ENCODE peak calls at places on chromosomes 4 and X, in eight cellular contexts. One of them, this sample, is unnamed.

GRCh38 chrX:38247051-38247450 is 26.4 kb upstream of the SRPX start:
- DNase-seq in brain microvascular endothelial cell: no peak
- DNase-seq in small intestine: no peak
- DNase-seq in DND-41: no peak
- DNase-seq in CD4-positive, CD25-positive, alpha-beta regulatory T cell: no peak
- DNase-seq in mesenchymal stem cell: no peak
- DNase-seq in heart right ventricle: no peak
- DNase-seq in CD4-positive, alpha-beta memory T cell: no peak
- DNase-seq in this sample: no peak

GRCh38 chrX:49242545-49243066 is 7.3 kb downstream of the CCDC22 start:
- DNase-seq in brain microvascular endothelial cell: no peak
- DNase-seq in small intestine: no peak
- DNase-seq in DND-41: no peak
- DNase-seq in CD4-positive, CD25-positive, alpha-beta regulatory T cell: no peak
- DNase-seq in mesenchymal stem cell: no peak
- DNase-seq in heart right ventricle: no peak
- DNase-seq in CD4-positive, alpha-beta memory T cell: no peak
- DNase-seq in this sample: no peak

GRCh38 chr4:110781944-110782343 is 159.1 kb upstream of the PITX2 start:
- DNase-seq in brain microvascular endothelial cell: no peak
- DNase-seq in small intestine: no peak
- DNase-seq in DND-41: no peak
- DNase-seq in CD4-positive, CD25-positive, alpha-beta regulatory T cell: no peak
- DNase-seq in mesenchymal stem cell: no peak
- DNase-seq in heart right ventricle: no peak
- DNase-seq in CD4-positive, alpha-beta memory T cell: no peak
- DNase-seq in this sample: no peak

GRCh38 chr4:33722254-33722653 is 2522.1 kb downstream of the ARAP2 start:
- DNase-seq in brain microvascular endothelial cell: no peak
- DNase-seq in small intestine: no peak
- DNase-seq in DND-41: no peak
- DNase-seq in CD4-positive, CD25-positive, alpha-beta regulatory T cell: no peak
- DNase-seq in mesenchymal stem cell: peak
- DNase-seq in heart right ventricle: no peak
- DNase-seq in CD4-positive, alpha-beta memory T cell: no peak
- DNase-seq in this sample: no peak

GRCh38 chrX:124986284-124986683 is 333.4 kb upstream of the TEX13C start:
- DNase-seq in brain microvascular endothelial cell: no peak
- DNase-seq in small intestine: no peak
- DNase-seq in DND-41: no peak
- DNase-seq in CD4-positive, CD25-positive, alpha-beta regulatory T cell: no peak
- DNase-seq in mesenchymal stem cell: no peak
- DNase-seq in heart right ventricle: no peak
- DNase-seq in CD4-positive, alpha-beta memory T cell: no peak
- DNase-seq in this sample: no peak

GRCh38 chr4:100041646-100042045 is 91.6 kb upstream of the H2AZ1 start:
- DNase-seq in brain microvascular endothelial cell: no peak
- DNase-seq in small intestine: no peak
- DNase-seq in DND-41: no peak
- DNase-seq in CD4-positive, CD25-positive, alpha-beta regulatory T cell: no peak
- DNase-seq in mesenchymal stem cell: no peak
- DNase-seq in heart right ventricle: no peak
- DNase-seq in CD4-positive, alpha-beta memory T cell: no peak
- DNase-seq in this sample: no peak

GRCh38 chrX:24242649-24243556 is 71.0 kb downstream of the SUPT20HL2 start:
- DNase-seq in brain microvascular endothelial cell: peak
- DNase-seq in small intestine: no peak
- DNase-seq in DND-41: no peak
- DNase-seq in CD4-positive, CD25-positive, alpha-beta regulatory T cell: no peak
- DNase-seq in mesenchymal stem cell: peak
- DNase-seq in heart right ventricle: peak
- DNase-seq in CD4-positive, alpha-beta memory T cell: no peak
- DNase-seq in this sample: no peak

GRCh38 chrX:13699183-13699826 is 10.4 kb downstream of the RAB9A start:
- DNase-seq in brain microvascular endothelial cell: peak
- DNase-seq in small intestine: peak
- DNase-seq in DND-41: no peak
- DNase-seq in CD4-positive, CD25-positive, alpha-beta regulatory T cell: no peak
- DNase-seq in mesenchymal stem cell: peak
- DNase-seq in heart right ventricle: no peak
- DNase-seq in CD4-positive, alpha-beta memory T cell: no peak
- DNase-seq in this sample: no peak

GRCh38 chrX:5236096-5236495 is 992.6 kb downstream of the NLGN4X start:
- DNase-seq in brain microvascular endothelial cell: no peak
- DNase-seq in small intestine: no peak
- DNase-seq in DND-41: no peak
- DNase-seq in CD4-positive, CD25-positive, alpha-beta regulatory T cell: no peak
- DNase-seq in mesenchymal stem cell: peak
- DNase-seq in heart right ventricle: no peak
- DNase-seq in CD4-positive, alpha-beta memory T cell: no peak
- DNase-seq in this sample: no peak

GRCh38 chrX:53795583-53795982 is 109.1 kb upstream of the HUWE1 start:
- DNase-seq in brain microvascular endothelial cell: peak
- DNase-seq in small intestine: no peak
- DNase-seq in DND-41: no peak
- DNase-seq in CD4-positive, CD25-positive, alpha-beta regulatory T cell: no peak
- DNase-seq in mesenchymal stem cell: peak
- DNase-seq in heart right ventricle: no peak
- DNase-seq in CD4-positive, alpha-beta memory T cell: no peak
- DNase-seq in this sample: no peak

GRCh38 chr4:65033899-65034298 is 624.6 kb upstream of the TECRL start:
- DNase-seq in brain microvascular endothelial cell: no peak
- DNase-seq in small intestine: no peak
- DNase-seq in DND-41: no peak
- DNase-seq in CD4-positive, CD25-positive, alpha-beta regulatory T cell: no peak
- DNase-seq in mesenchymal stem cell: no peak
- DNase-seq in heart right ventricle: no peak
- DNase-seq in CD4-positive, alpha-beta memory T cell: no peak
- DNase-seq in this sample: no peak

GRCh38 chr4:186348433-186348832 is 82.4 kb downstream of the F11 start:
- DNase-seq in brain microvascular endothelial cell: no peak
- DNase-seq in small intestine: no peak
- DNase-seq in DND-41: no peak
- DNase-seq in CD4-positive, CD25-positive, alpha-beta regulatory T cell: no peak
- DNase-seq in mesenchymal stem cell: no peak
- DNase-seq in heart right ventricle: no peak
- DNase-seq in CD4-positive, alpha-beta memory T cell: no peak
- DNase-seq in this sample: no peak

GRCh38 chr4:186347743-186348142 is 81.8 kb downstream of the F11 start:
- DNase-seq in brain microvascular endothelial cell: no peak
- DNase-seq in small intestine: no peak
- DNase-seq in DND-41: no peak
- DNase-seq in CD4-positive, CD25-positive, alpha-beta regulatory T cell: no peak
- DNase-seq in mesenchymal stem cell: no peak
- DNase-seq in heart right ventricle: no peak
- DNase-seq in CD4-positive, alpha-beta memory T cell: no peak
- DNase-seq in this sample: no peak

DNA sequence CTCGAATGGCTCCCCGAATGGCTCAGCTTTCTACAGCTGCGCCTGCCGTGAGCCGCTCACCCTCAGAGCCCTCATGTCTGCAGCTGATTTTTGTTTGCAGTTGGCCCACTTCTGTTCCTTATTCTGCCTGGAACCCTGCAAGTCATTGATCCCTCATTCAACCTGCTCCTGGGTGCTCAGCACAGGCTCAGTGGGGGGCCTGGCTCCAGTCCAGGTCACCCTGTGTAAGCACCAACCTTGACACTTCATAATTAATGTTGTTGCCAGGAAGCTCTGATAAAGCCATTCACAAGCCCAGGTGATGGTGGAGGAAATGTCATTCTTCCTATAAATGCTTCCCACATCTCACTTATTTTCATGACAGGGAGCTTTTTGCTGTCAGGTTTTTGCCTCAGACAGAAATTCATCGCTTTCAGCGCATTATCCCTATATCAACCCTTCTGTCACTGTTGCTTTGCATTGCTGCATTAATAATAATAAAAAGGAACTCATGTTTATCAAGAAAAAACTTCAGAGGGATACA is 85.7 kb downstream of the F11 start:
- DNase-seq in brain microvascular endothelial cell: no peak
- DNase-seq in small intestine: no peak
- DNase-seq in DND-41: no peak
- DNase-seq in CD4-positive, CD25-positive, alpha-beta regulatory T cell: no peak
- DNase-seq in mesenchymal stem cell: no peak
- DNase-seq in heart right ventricle: no peak
- DNase-seq in CD4-positive, alpha-beta memory T cell: no peak
- DNase-seq in this sample: no peak
- H3K27ac ChIP-seq in brain microvascular endothelial cell: no peak
- H3K27ac ChIP-seq in small intestine: no peak
- H3K27ac ChIP-seq in DND-41: no peak
- H3K27ac ChIP-seq in CD4-positive, CD25-positive, alpha-beta regulatory T cell: no peak
- H3K27ac ChIP-seq in mesenchymal stem cell: no peak
- H3K27ac ChIP-seq in heart right ventricle: no peak
- H3K27ac ChIP-seq in CD4-positive, alpha-beta memory T cell: no peak
- H3K27ac ChIP-seq in this sample: no peak

DNA sequence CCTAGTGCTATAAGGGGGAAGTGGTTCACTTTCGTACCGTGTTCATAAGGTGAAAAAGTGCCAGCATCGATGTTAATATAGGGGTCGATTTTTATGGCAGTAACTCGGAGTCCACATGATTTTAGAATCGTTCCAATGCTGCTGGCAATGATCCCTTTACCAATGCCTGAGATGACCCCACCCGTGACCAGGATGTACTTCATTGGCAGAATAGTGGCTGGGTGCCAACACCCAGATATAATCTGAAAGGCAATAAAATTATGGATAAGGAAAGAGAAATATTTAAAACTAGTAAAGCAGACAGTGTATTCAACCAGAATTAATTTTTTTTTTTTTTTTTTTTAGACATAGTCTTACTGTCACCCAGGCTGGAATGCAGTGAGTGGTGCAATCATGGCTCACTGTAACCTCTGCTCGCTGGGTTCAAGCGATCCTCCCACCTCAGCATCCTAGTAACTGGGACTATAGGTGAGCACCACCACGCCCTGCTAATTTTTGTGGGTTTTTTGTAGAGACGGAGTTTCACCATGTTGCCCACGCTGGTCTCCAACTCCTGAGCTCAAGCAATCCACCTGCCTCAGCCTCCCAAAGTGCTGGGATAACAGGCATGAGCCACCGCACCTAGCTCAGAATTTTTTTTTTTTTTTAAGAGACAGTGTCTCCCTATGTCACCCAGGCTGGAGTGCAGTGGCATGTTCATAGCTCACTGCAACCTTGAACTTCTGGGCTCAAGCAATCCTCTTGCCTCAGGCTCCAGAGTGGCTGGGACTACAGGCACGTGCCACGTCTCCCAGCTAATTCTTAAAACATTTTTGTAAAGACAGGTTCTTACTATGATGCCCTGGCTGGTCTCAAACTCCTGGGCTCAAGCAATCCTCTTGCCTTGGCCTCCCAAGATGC is 9.5 kb downstream of the CTPS2 start:
- DNase-seq in brain microvascular endothelial cell: no peak
- DNase-seq in small intestine: peak
- DNase-seq in DND-41: no peak
- DNase-seq in CD4-positive, CD25-positive, alpha-beta regulatory T cell: no peak
- DNase-seq in mesenchymal stem cell: no peak
- DNase-seq in heart right ventricle: no peak
- DNase-seq in CD4-positive, alpha-beta memory T cell: no peak
- DNase-seq in this sample: no peak
- H3K27ac ChIP-seq in brain microvascular endothelial cell: no peak
- H3K27ac ChIP-seq in small intestine: no peak
- H3K27ac ChIP-seq in DND-41: no peak
- H3K27ac ChIP-seq in CD4-positive, CD25-positive, alpha-beta regulatory T cell: no peak
- H3K27ac ChIP-seq in mesenchymal stem cell: no peak
- H3K27ac ChIP-seq in heart right ventricle: no peak
- H3K27ac ChIP-seq in CD4-positive, alpha-beta memory T cell: no peak
- H3K27ac ChIP-seq in this sample: no peak

DNA sequence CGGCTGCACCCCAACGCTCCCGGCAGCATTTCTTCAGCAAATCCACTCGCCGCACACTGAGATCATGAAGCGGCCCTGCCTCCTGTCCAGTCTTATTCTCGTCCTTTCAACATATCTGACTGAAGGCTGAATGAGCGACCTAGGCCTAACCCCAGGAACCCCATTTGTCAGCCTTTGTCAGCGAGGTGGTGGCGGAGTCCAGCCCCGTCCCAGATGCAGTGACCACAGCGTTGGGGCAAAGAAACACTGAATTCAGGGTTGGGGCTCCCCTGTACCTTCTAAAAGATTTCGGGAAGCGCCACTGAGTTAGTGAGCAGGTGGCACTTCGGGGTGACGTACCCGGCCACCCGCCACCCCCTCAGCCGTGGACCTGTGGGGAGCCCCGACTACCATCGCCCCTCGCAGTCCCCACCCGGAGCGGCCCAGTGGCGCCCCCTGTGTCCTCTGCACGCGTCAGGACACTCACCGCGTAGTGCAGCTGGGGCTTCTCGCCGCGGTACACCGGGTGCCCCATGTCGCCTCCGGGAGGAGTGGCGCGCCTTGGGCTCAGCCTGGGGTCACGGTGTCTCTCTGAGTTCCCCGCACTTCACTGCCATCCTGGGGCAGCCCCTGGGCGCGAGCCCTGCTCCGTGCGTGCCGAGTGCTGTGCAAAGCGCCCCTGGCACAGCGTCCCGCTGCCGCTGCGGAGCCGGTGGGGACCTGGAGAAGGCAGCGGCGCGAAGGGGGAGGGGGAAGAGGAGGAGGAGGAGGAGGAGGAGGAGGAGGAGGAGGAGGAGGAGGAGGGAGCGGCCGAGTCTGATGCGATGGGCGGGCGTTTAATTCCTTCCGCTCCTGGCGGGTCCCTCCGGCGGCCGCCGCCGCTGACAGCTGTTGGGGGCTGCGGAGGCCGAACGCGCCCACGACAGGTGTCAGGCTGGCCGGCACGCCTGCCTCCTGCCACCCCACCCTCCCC is 134.1 kb downstream of the AMELX start:
- DNase-seq in brain microvascular endothelial cell: no peak
- DNase-seq in small intestine: no peak
- DNase-seq in DND-41: no peak
- DNase-seq in CD4-positive, CD25-positive, alpha-beta regulatory T cell: no peak
- DNase-seq in mesenchymal stem cell: no peak
- DNase-seq in heart right ventricle: peak
- DNase-seq in CD4-positive, alpha-beta memory T cell: no peak
- DNase-seq in this sample: peak
- H3K27ac ChIP-seq in brain microvascular endothelial cell: no peak
- H3K27ac ChIP-seq in small intestine: peak
- H3K27ac ChIP-seq in DND-41: no peak
- H3K27ac ChIP-seq in CD4-positive, CD25-positive, alpha-beta regulatory T cell: no peak
- H3K27ac ChIP-seq in mesenchymal stem cell: no peak
- H3K27ac ChIP-seq in heart right ventricle: peak
- H3K27ac ChIP-seq in CD4-positive, alpha-beta memory T cell: no peak
- H3K27ac ChIP-seq in this sample: peak

DNA sequence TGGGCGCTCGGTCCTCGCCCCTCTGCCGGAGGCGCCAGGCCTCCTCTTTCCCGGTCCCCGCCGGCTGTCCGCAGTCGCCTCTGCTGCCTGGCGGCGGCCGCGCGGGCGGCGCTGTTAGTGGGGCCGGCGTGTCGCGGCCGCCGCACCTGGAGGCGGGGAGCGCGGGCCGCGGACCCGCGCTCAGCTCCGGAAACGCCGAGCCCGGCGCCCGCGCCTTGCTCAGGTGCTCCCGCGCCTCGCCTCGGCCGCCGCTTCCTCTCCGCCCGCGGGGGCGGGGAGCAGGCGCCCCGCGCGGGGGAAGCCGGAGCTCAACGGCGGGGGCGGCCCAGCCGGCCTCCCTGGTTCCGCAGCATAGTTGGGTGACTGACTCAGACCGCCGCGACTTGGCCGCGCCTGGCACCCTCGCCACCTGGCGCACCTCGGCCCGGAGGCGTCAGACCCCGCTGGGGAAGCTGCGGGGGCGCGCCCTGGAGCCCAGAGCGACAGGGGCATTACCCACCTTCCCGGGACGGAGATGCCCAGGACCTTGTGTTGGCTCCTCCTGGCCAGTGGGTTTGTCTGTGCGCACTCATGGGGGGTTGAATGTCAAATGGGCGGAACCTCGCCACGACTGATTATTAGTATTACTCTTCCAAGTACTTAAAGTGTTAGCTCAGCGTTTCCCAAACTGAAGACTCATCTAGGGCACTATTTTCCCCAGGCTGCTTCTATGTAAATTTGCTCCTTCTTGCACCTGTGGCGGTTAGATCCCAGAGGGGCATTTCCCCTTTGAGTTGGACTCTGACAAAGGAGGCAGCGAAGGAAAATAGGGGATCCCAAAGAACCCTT is at the start of gene ARAP2:
- DNase-seq in brain microvascular endothelial cell: no peak
- DNase-seq in small intestine: peak
- DNase-seq in DND-41: peak
- DNase-seq in CD4-positive, CD25-positive, alpha-beta regulatory T cell: peak
- DNase-seq in mesenchymal stem cell: peak
- DNase-seq in heart right ventricle: peak
- DNase-seq in CD4-positive, alpha-beta memory T cell: peak
- DNase-seq in this sample: peak
- H3K27ac ChIP-seq in brain microvascular endothelial cell: no peak
- H3K27ac ChIP-seq in small intestine: peak
- H3K27ac ChIP-seq in DND-41: peak
- H3K27ac ChIP-seq in CD4-positive, CD25-positive, alpha-beta regulatory T cell: peak
- H3K27ac ChIP-seq in mesenchymal stem cell: peak
- H3K27ac ChIP-seq in heart right ventricle: peak
- H3K27ac ChIP-seq in CD4-positive, alpha-beta memory T cell: peak
- H3K27ac ChIP-seq in this sample: peak

This sample was measured in ovary.